ENCODE peak calls at places on chromosomes 6 and 20, in ten cellular contexts. D is transverse colon; K is psoas muscle; S is heart right ventricle; W is brain microvascular endothelial cell; X is ovary; G is PC-3; B is right cardiac atrium; A is CD8-positive, alpha-beta T cell; U is stomach. Z is an unnamed sample.

GRCh38 chr6:21230536-21230935 is 363.0 kb upstream of the SOX4 start:
- DNase-seq in K (no peak), G (no peak), B (no peak), X (no peak), S (no peak), W (no peak), U (no peak), A (no peak), D (no peak), Z (no peak)

GRCh38 chr20:53884859-53885654 is 185.3 kb downstream of the BCAS1 start:
- DNase-seq in A (peak), G (peak), B (no peak), D (no peak), K (no peak), X (no peak), S (no peak), W (peak), U (no peak), Z (no peak)

GRCh38 chr6:40900791-40901190 is 138.2 kb downstream of the UNC5CL start:
- DNase-seq in S (peak), B (no peak), W (no peak), U (no peak), G (no peak), X (no peak), D (no peak), K (no peak), A (no peak), Z (no peak)

GRCh38 chr20:10002871-10003270 is 31.9 kb upstream of the ANKEF1 start:
- DNase-seq in D (no peak), S (no peak), A (no peak), W (no peak), G (no peak), B (no peak), X (no peak), U (no peak), K (no peak), Z (no peak)

GRCh38 chr20:36575066-36575743 is 1.8 kb downstream of the TGIF2 start:
- DNase-seq in S (peak), K (peak), W (peak), U (peak), A (peak), B (peak), D (peak), X (peak), G (peak), Z (no peak)

GRCh38 chr20:50913976-50914375 is 17.3 kb downstream of the ADNP start:
- DNase-seq in X (no peak), K (no peak), B (no peak), G (peak), U (no peak), D (no peak), W (peak), S (no peak), A (no peak), Z (peak)

GRCh38 chr6:100493206-100493888 is 28.6 kb upstream of the SIM1 start:
- DNase-seq in S (no peak), D (no peak), X (no peak), A (no peak), W (no peak), K (no peak), B (no peak), U (no peak), G (peak), Z (no peak)

GRCh38 chr6:154805288-154805911 is 72.2 kb downstream of the SCAF8 start:
- DNase-seq in U (no peak), A (no peak), W (peak), G (peak), S (no peak), K (no peak), B (no peak), X (no peak), D (no peak), Z (peak)

GRCh38 chr20:63345328-63346100 is 15.6 kb downstream of the CHRNA4 start:
- DNase-seq in G (no peak), S (peak), B (peak), K (no peak), X (peak), D (no peak), U (no peak), A (no peak), W (no peak), Z (no peak)

DNA sequence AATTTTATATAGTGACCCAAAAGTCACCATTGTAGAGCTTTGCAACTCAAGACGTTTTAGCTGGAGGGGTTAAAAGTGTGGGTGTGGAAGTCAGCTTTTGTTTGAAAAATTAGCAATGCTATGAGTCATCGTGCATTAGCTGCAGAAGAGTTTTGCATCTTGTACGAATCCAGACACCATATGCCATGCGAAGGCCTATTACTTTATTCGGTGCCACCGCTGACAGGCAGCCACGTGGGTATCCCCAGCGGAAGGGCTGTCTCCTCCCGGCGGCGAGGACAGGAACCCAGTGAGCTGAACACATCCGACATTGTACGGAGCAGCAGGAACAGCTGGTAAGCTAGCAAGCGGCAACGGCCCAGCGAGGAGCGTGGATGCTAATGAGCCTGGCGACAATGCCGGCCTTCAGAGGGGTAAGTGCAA is 84.4 kb downstream of the INSM1 start:
- DNase-seq in K (peak), W (peak), B (peak), A (peak), X (peak), D (peak), U (peak), G (peak), S (peak), Z (peak)
- H3K27ac ChIP-seq in K (no peak), W (no peak), B (no peak), A (no peak), X (no peak), D (no peak), U (no peak), G (no peak), S (no peak), Z (no peak)

DNA sequence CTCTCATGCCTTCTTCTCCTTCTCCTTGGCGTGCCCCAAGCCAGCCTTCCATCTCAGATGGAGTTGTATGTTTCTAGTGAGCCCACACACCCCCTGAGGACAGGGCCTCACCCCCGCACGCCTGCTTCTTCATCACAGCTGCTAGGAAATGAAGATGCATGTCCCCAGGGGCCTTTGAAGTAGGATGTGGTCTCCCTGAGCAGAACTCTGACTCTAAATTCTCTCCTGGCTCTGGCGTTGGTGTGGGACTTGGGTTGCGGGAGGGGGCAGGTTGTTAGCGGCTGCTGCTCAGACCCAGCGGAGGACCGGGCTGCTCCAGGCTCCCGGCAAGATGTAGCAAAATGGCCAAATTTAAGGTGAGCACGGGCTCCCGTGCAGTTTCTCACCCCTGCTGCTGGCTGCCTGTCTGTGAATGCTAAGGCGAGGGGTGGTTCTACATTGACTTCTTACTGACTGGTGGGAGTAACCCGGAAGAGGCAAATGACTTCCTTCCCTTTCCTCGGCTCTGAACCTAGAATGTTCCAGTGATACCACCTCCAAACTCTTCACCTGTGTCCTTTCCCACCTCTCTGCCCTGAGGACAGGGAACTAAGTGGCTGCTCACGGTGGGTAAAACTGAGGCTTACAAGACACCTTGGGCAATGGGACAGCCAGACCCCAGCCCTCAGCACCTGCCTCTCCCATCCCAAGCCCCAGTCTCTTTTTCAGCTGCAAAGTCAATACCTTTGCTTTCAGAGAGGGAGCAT is 8.8 kb downstream of the SYNJ2 start:
- DNase-seq in K (no peak), B (no peak), X (no peak), U (no peak), W (no peak), S (no peak), D (no peak), G (no peak), A (peak), Z (no peak)
- H3K4me3 ChIP-seq in K (no peak), B (no peak), X (no peak), U (no peak), W (no peak), S (no peak), D (no peak), G (peak), A (peak), Z (no peak)

DNA sequence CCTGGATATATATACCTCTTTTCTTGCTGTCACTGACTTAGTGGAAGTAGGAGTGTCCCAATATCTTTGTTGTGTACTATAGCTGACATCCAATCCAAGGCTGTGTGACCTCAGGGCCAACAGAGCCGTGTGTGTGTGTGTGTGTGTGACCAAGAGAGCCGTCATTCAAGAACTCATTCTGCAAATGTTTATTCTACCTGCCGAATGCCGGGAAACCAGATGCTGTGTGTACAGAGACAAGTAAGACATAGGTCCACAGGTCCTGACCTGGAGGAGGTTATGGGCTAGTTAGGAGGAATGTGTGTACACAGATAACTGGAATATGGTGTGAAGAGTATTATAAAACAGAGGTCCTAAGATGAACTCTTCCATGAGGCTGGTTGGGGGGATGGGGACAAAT is 190.0 kb downstream of the DHX35 start:
- DNase-seq in G (peak), U (no peak), D (no peak), A (no peak), W (no peak), K (no peak), B (no peak), X (no peak), S (no peak), Z (no peak)
- H3K27ac ChIP-seq in G (no peak), U (no peak), D (no peak), A (no peak), W (no peak), K (no peak), B (no peak), X (no peak), S (no peak), Z (no peak)

GRCh38 chr6:136783495-136784270 is 8.6 kb downstream of the MAP3K5 start:
- DNase-seq in D (no peak), B (peak), S (peak), X (no peak), A (no peak), G (no peak), U (no peak), K (no peak), W (no peak), Z (no peak)

GRCh38 chr6:136783021-136783420 is 9.3 kb downstream of the MAP3K5 start:
- DNase-seq in W (no peak), D (no peak), U (no peak), X (no peak), K (no peak), A (no peak), B (no peak), S (no peak), G (no peak), Z (no peak)

GRCh38 chr6:136784910-136785746 is 7.1 kb downstream of the MAP3K5 start:
- DNase-seq in S (peak), B (peak), W (no peak), K (peak), D (peak), X (peak), G (no peak), U (peak), A (peak), Z (no peak)

GRCh38 chr6:136782021-136782770 is 10.1 kb downstream of the MAP3K5 start:
- DNase-seq in X (no peak), W (no peak), B (no peak), A (no peak), D (no peak), S (no peak), U (no peak), G (peak), K (no peak), Z (peak)

GRCh38 chr6:136784271-136784664 is 8.0 kb downstream of the MAP3K5 start:
- DNase-seq in W (no peak), K (no peak), S (no peak), X (no peak), D (no peak), B (no peak), G (no peak), A (no peak), U (no peak), Z (no peak)
- H3K4me3 ChIP-seq in W (no peak), K (peak), S (peak), X (no peak), D (no peak), B (peak), G (no peak), A (no peak), U (no peak), Z (no peak)

DNA sequence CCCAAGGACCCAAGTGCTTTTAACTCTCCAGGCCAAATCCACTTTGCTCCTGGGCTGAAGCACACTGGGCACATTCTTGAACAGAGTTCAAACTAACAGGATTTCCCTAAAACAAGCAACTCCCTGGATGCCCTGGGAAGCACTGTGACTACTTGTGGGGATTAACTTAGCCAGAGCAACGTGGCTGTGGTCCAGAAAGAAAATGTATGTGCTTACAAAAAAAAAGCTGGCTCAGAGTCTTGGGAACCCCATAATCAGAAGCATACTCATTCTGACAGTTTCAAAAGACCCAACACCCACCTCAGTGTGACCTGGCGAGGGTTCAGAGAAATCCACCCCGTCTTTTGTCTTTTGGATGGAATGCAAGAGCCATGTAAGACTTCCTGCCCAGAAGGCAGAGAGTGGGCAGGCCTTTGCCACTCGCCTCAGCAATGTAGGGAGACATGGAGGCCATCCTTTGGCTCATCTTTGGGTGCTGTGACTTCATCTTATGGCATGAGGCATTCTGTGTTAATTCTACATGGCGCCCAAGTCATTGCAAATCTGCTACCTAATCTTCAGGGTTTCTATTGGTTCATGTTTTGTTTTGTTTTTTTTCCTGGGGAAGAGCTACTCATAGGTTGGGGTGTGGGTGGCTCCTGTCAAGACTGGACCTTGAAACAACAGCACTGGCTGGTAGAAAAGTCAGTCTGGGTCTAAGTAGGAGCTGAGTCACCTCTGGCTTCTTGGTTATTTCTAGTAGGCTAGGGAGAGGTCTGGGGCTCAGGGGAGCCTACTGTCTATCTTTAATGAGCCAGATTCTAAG is 248.6 kb upstream of the SUPT3H start:
- DNase-seq in A (no peak), K (no peak), X (no peak), G (peak), W (peak), B (no peak), D (no peak), U (no peak), S (no peak), Z (peak)
- H3K27ac ChIP-seq in A (no peak), K (no peak), X (no peak), G (peak), W (peak), B (no peak), D (no peak), U (no peak), S (no peak), Z (peak)

DNA sequence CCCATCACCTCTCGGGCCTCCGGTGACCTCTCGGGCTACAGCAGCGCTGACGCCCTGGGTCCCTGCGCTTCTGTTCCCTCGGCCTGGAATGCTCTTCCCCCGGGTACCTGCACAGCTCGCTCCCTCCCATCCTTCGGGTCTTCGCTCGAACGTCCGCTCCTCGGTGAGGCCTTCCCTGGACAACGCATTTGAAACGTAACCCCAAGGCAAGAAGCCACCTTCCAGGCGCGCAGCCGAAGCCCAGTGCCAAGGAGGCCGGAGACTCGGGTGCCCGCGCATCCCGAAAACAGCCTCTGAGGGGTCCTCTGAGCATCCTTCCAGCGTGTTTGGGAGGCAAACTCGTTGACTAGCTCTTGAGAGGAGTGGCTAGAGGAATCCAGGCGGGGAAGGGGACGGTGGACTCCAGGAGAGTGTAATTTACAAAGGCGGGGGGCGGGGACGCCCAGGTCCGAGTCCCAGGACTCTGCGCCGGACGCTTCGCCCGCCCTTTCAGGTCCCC is 87.0 kb downstream of the ZFP64 start:
- DNase-seq in B (no peak), W (peak), K (no peak), D (no peak), S (no peak), U (no peak), X (no peak), A (no peak), G (no peak), Z (no peak)
- H3K4me3 ChIP-seq in B (peak), W (peak), K (peak), D (peak), S (peak), U (peak), X (peak), A (peak), G (no peak), Z (peak)

GRCh38 chr6:111548368-111548767 is 57.3 kb downstream of the TRAF3IP2 start:
- DNase-seq in X (no peak), S (no peak), A (no peak), W (no peak), G (no peak), K (no peak), U (no peak), B (no peak), D (no peak), Z (no peak)
- H3K27ac ChIP-seq in X (no peak), S (no peak), A (no peak), W (no peak), G (no peak), K (no peak), U (no peak), B (no peak), D (no peak), Z (no peak)